ENCODE peak calls at places on chromosomes 7 and 10, in nine cellular contexts. G is foreskin fibroblast; C is T-helper 2 cell; R is endothelial cell; P is CD8-positive, alpha-beta memory T cell; D is EL; M is stimulated activated naive CD8-positive, alpha-beta T cell treated with anti-CD3 and anti-CD28 coated beads, Interleukin-15, amount 100 ng/mL, for 72 hours; F is ACHN; S is Kasumi-1. J is an unnamed sample.
A peak's percentile ranks its signal among the peaks of the same experiment; 100 is the strongest.

GRCh38 chr10:6178581-6178980 is 24.2 kb upstream of the PFKFB3 start:
- DNase-seq in G (no peak), C (no peak), R (no peak), P (no peak), D (no peak), M (no peak), F (no peak), S (no peak), J (no peak)

GRCh38 chr7:73971701-73972341 is 56.2 kb upstream of the ELN start:
- DNase-seq in G (no peak), C (no peak), R (no peak), P (no peak), D (no peak), M (no peak), F (no peak), S (no peak), J (no peak)

GRCh38 chr10:11339013-11339412 is 272.4 kb downstream of the USP6NL start:
- DNase-seq in G (no peak), C (no peak), R (no peak), P (no peak), D (no peak), M (no peak), F (no peak), S (no peak), J (no peak)

GRCh38 chr7:22732556-22733126 is 5.6 kb downstream of the IL6 start:
- DNase-seq in G (no peak), C (no peak), R (no peak), P (no peak), D (peak; percentile 38), M (no peak), F (peak; percentile 63), S (peak; percentile 13), J (no peak)

GRCh38 chr10:119396008-119396708 is 146.4 kb downstream of the RGS10 start:
- DNase-seq in G (no peak), C (no peak), R (no peak), P (no peak), D (no peak), M (no peak), F (no peak), S (no peak), J (no peak)

GRCh38 chr7:91164948-91165845 is 99.0 kb upstream of the FZD1 start:
- DNase-seq in G (peak; percentile 86), C (no peak), R (no peak), P (no peak), D (peak; percentile 86), M (no peak), F (peak; percentile 95), S (peak; percentile 18), J (no peak)

GRCh38 chr10:86979296-86979818 is 11.1 kb downstream of the ADIRF start:
- DNase-seq in G (peak; percentile 56), C (no peak), R (no peak), P (no peak), D (no peak), M (no peak), F (no peak), S (no peak), J (no peak)

GRCh38 chr10:110353244-110354119 is 48.8 kb upstream of the SMNDC1 start:
- DNase-seq in G (peak; percentile 98), C (peak; percentile 91), R (no peak), P (peak; percentile 66), D (peak; percentile 93), M (no peak), F (peak; percentile 75), S (no peak), J (peak; percentile 18)

GRCh38 chr10:125260260-125260659 is 99.9 kb upstream of the CTBP2 start:
- DNase-seq in G (no peak), C (no peak), R (no peak), P (no peak), D (no peak), M (no peak), F (no peak), S (no peak), J (no peak)

GRCh38 chr7:74061840-74062539 is 21.6 kb upstream of the LIMK1 start:
- DNase-seq in G (peak; percentile 95), C (peak; percentile 91), R (no peak), P (peak; percentile 90), D (peak; percentile 88), M (no peak), F (peak; percentile 98), S (peak; percentile 80), J (peak; percentile 59)

GRCh38 chr7:55526770-55527169 is 45.5 kb downstream of the VOPP1 start:
- DNase-seq in G (no peak), C (no peak), R (no peak), P (no peak), D (no peak), M (no peak), F (no peak), S (peak; percentile 44), J (no peak)

GRCh38 chr7:55593515-55594318 is 21.4 kb upstream of the VOPP1 start:
- DNase-seq in G (peak; percentile 89), C (peak; percentile 52), R (peak; percentile 80), P (peak; percentile 74), D (peak; percentile 55), M (peak; percentile 67), F (peak; percentile 76), S (peak; percentile 65), J (peak; percentile 59)

GRCh38 chr7:144519900-144520299 is 116.4 kb upstream of the NOBOX start:
- DNase-seq in G (no peak), C (no peak), R (no peak), P (no peak), D (no peak), M (no peak), F (no peak), S (no peak), J (no peak)

GRCh38 chr7:105808703-105809590 is 67.5 kb downstream of the ATXN7L1 start:
- DNase-seq in G (peak; percentile 89), C (peak; percentile 100), R (no peak), P (peak; percentile 85), D (peak; percentile 65), M (peak; percentile 82), F (peak; percentile 45), S (peak; percentile 95), J (peak; percentile 33)

GRCh38 chr10:33211123-33211878 is 123.2 kb downstream of the NRP1 start:
- DNase-seq in G (peak; percentile 92), C (peak; percentile 68), R (no peak), P (no peak), D (peak; percentile 81), M (no peak), F (no peak), S (peak; percentile 47), J (no peak)

GRCh38 chr10:118047363-118047719 is 600 bp upstream of the RAB11FIP2 start:
- DNase-seq in G (no peak), C (no peak), R (no peak), P (no peak), D (no peak), M (no peak), F (no peak), S (no peak), J (no peak)